ENCODE peak calls at places on chromosomes 5 and 9, in five cellular contexts. B is esophagus squamous epithelium, T is A549, O is left lung, I is HepG2. Y is an unnamed sample.

GRCh38 chr9:126690431-126691051 is 76.8 kb downstream of the LMX1B start:
- DNase-seq in B (no peak), T (peak; percentile 76), O (no peak), I (no peak), Y (no peak)

GRCh38 chr5:85741972-85742371 is 875.8 kb upstream of the COX7C start:
- DNase-seq in B (no peak), T (no peak), O (no peak), I (no peak), Y (no peak)

GRCh38 chr9:119333507-119334229 is 35.6 kb downstream of the BRINP1 start:
- DNase-seq in B (no peak), T (no peak), O (no peak), I (no peak), Y (no peak)

GRCh38 chr5:124080256-124080655 is 568.3 kb downstream of the CSNK1G3 start:
- DNase-seq in B (no peak), T (no peak), O (no peak), I (peak; percentile 15), Y (no peak)

GRCh38 chr5:128121679-128122078 is 38.1 kb downstream of the SLC12A2 start:
- DNase-seq in B (no peak), T (no peak), O (no peak), I (no peak), Y (no peak)

GRCh38 chr5:136722086-136722485 is 356.7 kb upstream of the TRPC7 start:
- DNase-seq in B (no peak), T (no peak), O (no peak), I (no peak), Y (no peak)

GRCh38 chr9:88418025-88418424 is 29.8 kb downstream of the SPIN1 start:
- DNase-seq in B (no peak), T (no peak), O (no peak), I (no peak), Y (no peak)

GRCh38 chr5:138610468-138611294 is 35.5 kb upstream of the HSPA9 start:
- DNase-seq in B (no peak), T (peak; percentile 26), O (no peak), I (no peak), Y (peak; percentile 55)

GRCh38 chr5:172035039-172035438 is 28.6 kb upstream of the FBXW11 start:
- DNase-seq in B (no peak), T (no peak), O (no peak), I (no peak), Y (no peak)

GRCh38 chr9:108953983-108954574 is 19.9 kb downstream of the ABITRAM start:
- DNase-seq in B (no peak), T (peak; percentile 43), O (no peak), I (peak; percentile 61), Y (no peak)

GRCh38 chr5:75522542-75522941 is 10.9 kb downstream of the POLK start:
- DNase-seq in B (no peak), T (no peak), O (no peak), I (no peak), Y (no peak)

GRCh38 chr5:75524591-75524990 is 12.9 kb downstream of the POLK start:
- DNase-seq in B (no peak), T (no peak), O (no peak), I (no peak), Y (no peak)

GRCh38 chr5:75525344-75525743 is 13.7 kb downstream of the POLK start:
- DNase-seq in B (no peak), T (no peak), O (no peak), I (no peak), Y (no peak)

GRCh38 chr5:75523275-75523674 is 11.6 kb downstream of the POLK start:
- DNase-seq in B (no peak), T (no peak), O (no peak), I (peak; percentile 67), Y (no peak)

GRCh38 chr5:75524071-75524470 is 12.4 kb downstream of the POLK start:
- DNase-seq in B (no peak), T (no peak), O (no peak), I (no peak), Y (no peak)
- H3K4me3 ChIP-seq in B (no peak overlapping the region), T (no peak overlapping the region), O (no peak overlapping the region), I (no peak overlapping the region), Y (no peak overlapping the region)

DNA sequence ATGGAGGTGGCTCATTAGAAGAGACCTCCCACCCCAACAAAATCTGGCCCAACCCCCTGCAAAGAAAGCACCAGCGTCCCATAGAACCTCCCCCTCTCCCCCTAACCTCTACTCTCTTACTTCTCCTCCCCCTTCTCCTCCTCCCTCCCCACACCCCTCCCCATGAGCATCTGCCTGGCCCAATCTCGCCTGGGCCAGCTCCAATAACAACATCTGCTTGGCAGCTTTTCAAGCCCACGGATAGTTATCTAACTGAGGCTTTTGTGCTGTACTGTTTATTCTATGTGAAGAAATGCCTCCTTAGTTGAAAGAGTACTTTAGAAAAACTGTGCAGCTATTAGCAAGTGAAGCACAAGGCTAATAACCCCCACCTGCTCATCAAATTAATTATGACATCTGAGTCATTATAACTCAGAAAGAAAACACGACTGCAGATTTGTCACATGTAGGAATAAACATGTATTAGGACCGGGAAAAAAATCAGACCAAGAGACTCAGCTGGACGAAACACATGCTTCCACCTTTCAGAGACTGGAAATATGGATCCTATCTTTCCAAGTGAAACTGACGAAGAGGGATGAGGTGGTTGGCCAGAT is 42.8 kb downstream of the NFIB start:
- DNase-seq in B (no peak), T (no peak), O (no peak), I (peak; percentile 64), Y (peak; percentile 75)
- H3K4me1 ChIP-seq in B (peaks cover 57% of the 10 kb centered on the region), T (peaks cover 55% of the 10 kb centered on the region), O (peaks cover 34% of the 10 kb centered on the region), I (peaks cover 13% of the 10 kb centered on the region), Y (peaks cover 9% of the 10 kb centered on the region)

DNA sequence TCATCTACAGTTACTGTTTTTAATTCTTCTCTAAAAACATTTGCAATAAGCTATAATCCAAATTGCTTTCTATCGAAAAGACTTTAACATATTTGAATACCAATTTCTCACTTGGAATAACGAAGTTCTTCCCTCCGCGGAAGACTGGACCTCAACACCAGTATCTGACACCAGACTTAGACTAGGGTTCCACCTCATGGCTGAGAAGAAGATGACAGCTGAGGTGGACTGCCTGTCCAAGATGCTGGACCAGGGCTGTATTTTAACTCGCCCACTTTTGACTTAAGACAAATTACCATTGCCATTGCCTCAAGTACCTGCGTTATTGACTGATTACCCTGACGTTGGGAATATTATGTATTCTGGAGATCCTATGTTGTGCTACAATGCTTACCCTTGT is 34.1 kb downstream of the ZMAT2 start:
- DNase-seq in B (no peak), T (no peak), O (no peak), I (peak; percentile 43), Y (no peak)
- TF ChIP-seq CTCF in B (no peak), T (peak; percentile 17), O (peak; percentile 39), I (peak; percentile 76), Y (no peak)

GRCh38 chr9:72951043-72951442 is 1.8 kb downstream of the ALDH1A1 start:
- DNase-seq in B (no peak), T (no peak), O (no peak), I (peak; percentile 24), Y (no peak)
- H3K4me3 ChIP-seq in B (peak overlapping the region; percentile 35), T (peak overlapping the region; percentile 67), O (peak overlapping the region; percentile 42), I (peak overlapping the region; percentile 64), Y (peak overlapping the region; percentile 40)

DNA sequence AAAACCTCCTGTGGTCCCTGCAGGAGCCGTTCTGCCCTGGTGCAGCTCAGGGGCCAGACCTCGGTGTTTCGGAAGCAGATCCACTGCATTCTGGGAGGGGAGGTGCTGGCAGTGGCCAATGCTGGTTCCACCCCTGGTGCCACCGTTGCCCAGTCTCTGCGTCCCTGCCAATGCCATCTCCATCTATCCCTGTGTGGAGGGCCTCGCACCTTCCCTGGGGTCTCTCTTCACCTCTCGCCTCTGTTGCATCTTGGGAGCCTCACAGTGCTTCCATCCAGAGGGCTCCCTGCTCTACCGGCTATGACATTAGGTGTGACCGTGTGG is 15.3 kb downstream of the NCS1 start:
- DNase-seq in B (no peak), T (no peak), O (no peak), I (no peak), Y (no peak)
- H3K4me1 ChIP-seq in B (peaks cover 91% of the 10 kb centered on the region), T (peaks cover 46% of the 10 kb centered on the region), O (no peaks in the 10 kb centered on the region), I (peaks cover 34% of the 10 kb centered on the region), Y (peaks cover 25% of the 10 kb centered on the region)

GRCh38 chr5:73705364-73705763 is 79.4 kb downstream of the ARHGEF28 start:
- DNase-seq in B (no peak), T (no peak), O (no peak), I (no peak), Y (no peak)
- TF ChIP-seq CTCF in B (no peak), T (no peak), O (no peak), I (no peak), Y (no peak)

DNA sequence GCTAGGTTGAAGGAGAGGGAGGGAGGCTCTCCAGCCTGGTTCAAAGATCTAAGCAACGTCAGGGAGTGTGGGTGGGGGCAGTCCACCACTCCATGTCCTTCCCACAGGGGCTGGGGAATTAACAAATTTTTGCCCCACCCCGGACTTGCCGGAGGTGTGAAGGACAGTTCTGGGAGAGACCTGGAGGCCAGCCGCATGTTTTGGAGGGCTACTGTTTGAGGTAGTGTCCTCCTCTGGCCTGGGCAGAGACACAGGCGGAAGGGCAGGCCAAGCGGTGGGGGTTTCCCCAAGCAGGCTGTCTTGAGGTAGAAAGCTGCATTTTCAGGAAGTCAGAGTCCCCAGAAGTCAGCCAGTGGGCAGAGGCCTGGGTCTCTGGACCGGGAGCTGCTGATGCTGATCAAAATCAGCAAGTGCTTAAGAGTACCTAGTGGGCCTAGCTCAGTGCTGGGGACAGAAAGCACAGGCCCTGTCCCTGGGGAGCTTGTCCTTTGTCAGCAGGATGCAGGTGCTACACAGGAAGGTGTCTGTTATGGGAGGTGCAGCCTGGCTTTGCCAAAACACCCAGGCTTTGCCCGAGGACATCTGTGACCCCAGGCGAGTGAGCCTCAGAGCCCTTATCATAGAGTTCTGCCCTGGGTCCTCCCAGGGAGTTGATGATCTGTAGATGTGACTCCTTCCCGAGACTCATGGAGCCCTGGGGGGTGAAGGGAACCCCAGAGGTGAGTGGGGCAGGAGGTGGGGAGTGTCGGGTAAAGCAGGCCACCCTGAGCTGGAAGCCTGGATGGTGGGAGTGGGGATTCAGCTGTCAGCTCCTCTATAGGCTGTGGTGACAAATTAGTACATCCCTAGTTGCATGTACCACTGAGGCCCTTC is 18.6 kb downstream of the JADE2 start:
- DNase-seq in B (no peak), T (no peak), O (no peak), I (no peak), Y (no peak)
- H3K4me3 ChIP-seq in B (no peak overlapping the region), T (no peak overlapping the region), O (no peak overlapping the region), I (no peak overlapping the region), Y (no peak overlapping the region)

GRCh38 chr5:62494772-62495171 is 82.2 kb downstream of the IPO11 start:
- DNase-seq in B (no peak), T (no peak), O (no peak), I (no peak), Y (no peak)
- H3K4me1 ChIP-seq in B (no peaks in the 10 kb centered on the region), T (no peaks in the 10 kb centered on the region), O (no peaks in the 10 kb centered on the region), I (no peaks in the 10 kb centered on the region), Y (no peaks in the 10 kb centered on the region)

GRCh38 chr5:117587111-117587510 is 1012.5 kb upstream of the SEMA6A start:
- DNase-seq in B (no peak), T (no peak), O (no peak), I (no peak), Y (no peak)

GRCh38 chr5:117588611-117589010 is 1014.0 kb upstream of the SEMA6A start:
- DNase-seq in B (no peak), T (no peak), O (no peak), I (no peak), Y (no peak)

GRCh38 chr5:117594165-117594564 is 1019.5 kb upstream of the SEMA6A start:
- DNase-seq in B (no peak), T (no peak), O (no peak), I (no peak), Y (peak; percentile 60)

GRCh38 chr5:117590944-117591343 is 1016.3 kb upstream of the SEMA6A start:
- DNase-seq in B (no peak), T (no peak), O (no peak), I (peak; percentile 25), Y (no peak)
- TF ChIP-seq CTCF in B (no peak), T (no peak), O (no peak), I (peak; percentile 40), Y (no peak)